ENCODE peak calls at places on chromosome 2, in six cellular contexts. M, J, H, Z, I and V are unnamed samples. For H3K36me3, the result is how much of the 10 kb centered on the place peaks cover.

GRCh38 chr2:160434254-160434948 is 59.2 kb downstream of the RBMS1 start:
- DNase-seq in M (no peak), J (no peak), H (no peak), Z (no peak), I (no peak), V (no peak)

GRCh38 chr2:212858496-212858895 is 292.9 kb downstream of the IKZF2 start:
- DNase-seq in M (no peak), J (no peak), H (no peak), Z (no peak), I (no peak), V (no peak)

GRCh38 chr2:129716781-129717559 is 262.5 kb upstream of the RAB6C start:
- DNase-seq in M (no peak), J (no peak), H (no peak), Z (no peak), I (no peak), V (no peak)

GRCh38 chr2:130842770-130843169 is 6.1 kb downstream of the ARHGEF4 start:
- DNase-seq in M (no peak), J (no peak), H (no peak), Z (no peak), I (no peak), V (no peak)

GRCh38 chr2:192139813-192140212 is 54.9 kb downstream of the TMEFF2 start:
- DNase-seq in M (no peak), J (no peak), H (no peak), Z (no peak), I (no peak), V (no peak)

GRCh38 chr2:102770506-102770905 is 8.7 kb downstream of the TMEM182 start:
- DNase-seq in M (no peak), J (no peak), H (no peak), Z (no peak), I (no peak), V (no peak)

GRCh38 chr2:159612255-159612901 is 4.0 kb downstream of the BAZ2B start:
- DNase-seq in M (peak), J (no peak), H (no peak), Z (no peak), I (no peak), V (no peak)

GRCh38 chr2:100008960-100009359 is 133.4 kb downstream of the AFF3 start:
- DNase-seq in M (no peak), J (no peak), H (no peak), Z (no peak), I (no peak), V (no peak)

GRCh38 chr2:20608666-20609348 is 42.1 kb downstream of the HS1BP3 start:
- DNase-seq in M (no peak), J (no peak), H (no peak), Z (no peak), I (no peak), V (peak)

GRCh38 chr2:112915300-112916144 is 4.6 kb downstream of the IL37 start:
- DNase-seq in M (no peak), J (no peak), H (no peak), Z (no peak), I (no peak), V (no peak)

GRCh38 chr2:70936165-70936978 is 672 bp downstream of the ATP6V1B1 start:
- DNase-seq in M (no peak), J (no peak), H (no peak), Z (no peak), I (no peak), V (no peak)

GRCh38 chr2:71604709-71605085 is 151.3 kb downstream of the DYSF start:
- DNase-seq in M (no peak), J (peak), H (no peak), Z (no peak), I (no peak), V (peak)

GRCh38 chr2:151922845-151923666 is 94.8 kb upstream of the ARL5A start:
- DNase-seq in M (peak), J (no peak), H (peak), Z (peak), I (peak), V (peak)

GRCh38 chr2:30465171-30465545 is 18.1 kb downstream of the LCLAT1 start:
- DNase-seq in M (no peak), J (no peak), H (no peak), Z (no peak), I (no peak), V (no peak)

GRCh38 chr2:83817511-83817910 is 641.6 kb downstream of the SUCLG1 start:
- DNase-seq in M (no peak), J (no peak), H (no peak), Z (no peak), I (no peak), V (no peak)

GRCh38 chr2:206260427-206261012 is 13.9 kb upstream of the ZDBF2 start:
- DNase-seq in M (no peak), J (no peak), H (peak), Z (no peak), I (no peak), V (no peak)

GRCh38 chr2:73075477-73076373 is 4.2 kb upstream of the SFXN5 start:
- DNase-seq in M (no peak), J (peak), H (no peak), Z (no peak), I (peak), V (peak)

GRCh38 chr2:186130678-186131511 is 355.2 kb upstream of the ZC3H15 start:
- DNase-seq in M (no peak), J (no peak), H (no peak), Z (no peak), I (no peak), V (no peak)

GRCh38 chr2:212414699-212415309 is 123.8 kb downstream of the ERBB4 start:
- DNase-seq in M (no peak), J (no peak), H (peak), Z (no peak), I (no peak), V (no peak)

GRCh38 chr2:47065771-47066380 is 89.2 kb downstream of the STPG4 start:
- DNase-seq in M (peak), J (no peak), H (no peak), Z (no peak), I (no peak), V (no peak)

GRCh38 chr2:202022755-202023154 is 10.9 kb upstream of the FZD7 start:
- DNase-seq in M (no peak), J (no peak), H (no peak), Z (no peak), I (no peak), V (no peak)

GRCh38 chr2:206840999-206841398 is 75.6 kb downstream of the FASTKD2 start:
- DNase-seq in M (no peak), J (no peak), H (no peak), Z (no peak), I (no peak), V (no peak)

GRCh38 chr2:70919672-70920366 is 15.9 kb upstream of the ATP6V1B1 start:
- DNase-seq in M (peak), J (peak), H (peak), Z (peak), I (peak), V (peak)

GRCh38 chr2:105134076-105134475 is 96.2 kb downstream of the MRPS9 start:
- DNase-seq in M (no peak), J (no peak), H (no peak), Z (no peak), I (no peak), V (no peak)

GRCh38 chr2:217858519-217859466 is 144.0 kb downstream of the TNS1 start:
- DNase-seq in M (peak), J (peak), H (peak), Z (peak), I (peak), V (peak)
- H3K27ac ChIP-seq in M (no peak), J (no peak), H (peak), Z (peak), I (peak), V (peak)

GRCh38 chr2:121368155-121368554 is 83.2 kb upstream of the TFCP2L1 start:
- DNase-seq in M (no peak), J (no peak), H (no peak), Z (no peak), I (no peak), V (no peak)

GRCh38 chr2:121363632-121364420 is 78.8 kb upstream of the TFCP2L1 start:
- DNase-seq in M (no peak), J (no peak), H (no peak), Z (no peak), I (no peak), V (peak)

GRCh38 chr2:121367246-121367900 is 82.4 kb upstream of the TFCP2L1 start:
- DNase-seq in M (no peak), J (no peak), H (no peak), Z (no peak), I (no peak), V (no peak)

GRCh38 chr2:121365061-121365460 is 80.1 kb upstream of the TFCP2L1 start:
- DNase-seq in M (no peak), J (no peak), H (no peak), Z (no peak), I (no peak), V (no peak)

GRCh38 chr2:121366040-121366439 is 81.0 kb upstream of the TFCP2L1 start:
- DNase-seq in M (no peak), J (no peak), H (no peak), Z (no peak), I (no peak), V (no peak)
- H3K36me3 ChIP-seq in M (under half), J (under half), H (under half), Z (half or more), I (under half), V (under half)

GRCh38 chr2:219254590-219255219 is 987 bp upstream of the TUBA4A start:
- DNase-seq in M (no peak), J (peak), H (no peak), Z (no peak), I (no peak), V (peak)
- H3K27ac ChIP-seq in M (no peak), J (peak), H (no peak), Z (peak), I (peak), V (peak)

GRCh38 chr2:217816396-217816869 is 186.4 kb downstream of the TNS1 start:
- DNase-seq in M (no peak), J (no peak), H (peak), Z (no peak), I (peak), V (no peak)

GRCh38 chr2:217820066-217820819 is 182.6 kb downstream of the TNS1 start:
- DNase-seq in M (no peak), J (no peak), H (no peak), Z (no peak), I (no peak), V (no peak)

GRCh38 chr2:217820904-217821303 is 181.9 kb downstream of the TNS1 start:
- DNase-seq in M (no peak), J (no peak), H (no peak), Z (no peak), I (no peak), V (no peak)

GRCh38 chr2:217817466-217818292 is 185.1 kb downstream of the TNS1 start:
- DNase-seq in M (no peak), J (no peak), H (no peak), Z (no peak), I (no peak), V (no peak)

GRCh38 chr2:217818293-217818850 is 184.4 kb downstream of the TNS1 start:
- DNase-seq in M (no peak), J (no peak), H (no peak), Z (no peak), I (no peak), V (no peak)
- H3K36me3 ChIP-seq in M (under half), J (under half), H (under half), Z (half or more), I (under half), V (under half)